ENCODE peak calls at places on chromosomes 7 and 10, in seven cellular contexts. B, X, P, Y, Q, C and U are unnamed samples.

GRCh38 chr7:96303105-96303685 is 18.7 kb downstream of the SLC25A13 start:
- DNase-seq in Y (no peak), X (no peak), Q (no peak), B (no peak), P (no peak), C (no peak), U (no peak)

GRCh38 chr7:156640257-156640948 is at the start of gene RNF32:
- DNase-seq in P (peak; percentile 97), C (peak; percentile 88), Q (peak; percentile 94), Y (peak; percentile 85), X (peak; percentile 96), B (peak; percentile 99), U (peak; percentile 87)

GRCh38 chr7:22725585-22725984 is 1.4 kb upstream of the IL6 start:
- DNase-seq in Q (no peak), X (no peak), B (peak; percentile 27), C (no peak), Y (no peak), P (no peak), U (no peak)

GRCh38 chr7:158646766-158647474 is 57.7 kb downstream of the NCAPG2 start:
- DNase-seq in Y (no peak), P (no peak), X (no peak), B (peak; percentile 61), Q (no peak), C (no peak), U (no peak)

GRCh38 chr7:2028733-2029132 is 204.0 kb downstream of the MAD1L1 start:
- DNase-seq in B (no peak), P (no peak), Q (no peak), C (no peak), Y (no peak), X (no peak), U (no peak)

GRCh38 chr7:14717711-14718304 is 184.7 kb downstream of the DGKB start:
- DNase-seq in B (no peak), X (no peak), Y (peak; percentile 75), P (no peak), C (no peak), Q (no peak), U (no peak)

GRCh38 chr10:31101123-31101522 is 69.5 kb upstream of the ZNF438 start:
- DNase-seq in Y (no peak), B (no peak), X (no peak), P (no peak), Q (no peak), C (peak; percentile 20), U (no peak)

GRCh38 chr10:65618125-65618524 is 1307.7 kb upstream of the LRRTM3 start:
- DNase-seq in Y (no peak), Q (no peak), C (no peak), B (no peak), P (no peak), X (no peak), U (no peak)

GRCh38 chr10:24168258-24169170 is 40.4 kb upstream of the KIAA1217 start:
- DNase-seq in B (no peak), Q (peak; percentile 19), X (no peak), C (no peak), P (no peak), Y (no peak), U (no peak)

GRCh38 chr10:4254101-4254994 is 469.3 kb upstream of the KLF6 start:
- DNase-seq in P (no peak), Y (no peak), C (no peak), Q (no peak), X (no peak), B (no peak), U (no peak)

GRCh38 chr7:120729300-120729699 is 128.6 kb downstream of the TSPAN12 start:
- DNase-seq in Y (no peak), Q (no peak), P (no peak), C (no peak), X (no peak), B (no peak), U (no peak)

GRCh38 chr7:88835147-88835728 is 39.7 kb upstream of the TEX47 start:
- DNase-seq in P (no peak), Q (no peak), Y (no peak), X (no peak), C (no peak), B (peak; percentile 33), U (no peak)

GRCh38 chr7:156064921-156065386 is 252.7 kb upstream of the SHH start:
- DNase-seq in B (no peak), X (no peak), C (no peak), P (no peak), Y (no peak), Q (no peak), U (no peak)

GRCh38 chr10:77834540-77834939 is 92.0 kb downstream of the DLG5 start:
- DNase-seq in C (no peak), P (no peak), X (no peak), Y (no peak), Q (no peak), B (no peak), U (no peak)

GRCh38 chr10:772227-772637 is 82.8 kb upstream of the DIP2C start:
- DNase-seq in Q (no peak), C (no peak), B (peak; percentile 42), Y (no peak), X (no peak), P (no peak), U (no peak)

GRCh38 chr7:113086431-113086888 is at the start of gene GPR85:
- DNase-seq in B (peak; percentile 89), Y (peak; percentile 34), X (peak; percentile 9), C (no peak), Q (peak; percentile 40), P (peak; percentile 4), U (no peak)

GRCh38 chr10:30869566-30869965 is 162.1 kb downstream of the ZNF438 start:
- DNase-seq in Y (no peak), Q (no peak), B (no peak), P (no peak), X (no peak), C (no peak), U (no peak)

GRCh38 chr7:3575753-3576531 is 274.9 kb downstream of the SDK1 start:
- DNase-seq in B (no peak), C (no peak), Y (no peak), P (no peak), X (no peak), Q (no peak), U (no peak)

GRCh38 chr10:122503004-122503403 is 41.7 kb downstream of the HTRA1 start:
- DNase-seq in Y (no peak), Q (no peak), B (no peak), X (no peak), P (no peak), C (no peak), U (no peak)

GRCh38 chr7:97971990-97972943 is 17.7 kb downstream of the OCM2 start:
- DNase-seq in Q (peak; percentile 77), C (peak; percentile 68), X (peak; percentile 80), Y (peak; percentile 43), B (peak; percentile 84), P (peak; percentile 75), U (peak; percentile 66)

GRCh38 chr7:121515651-121516401 is 119.7 kb upstream of the FAM3C start:
- DNase-seq in Q (no peak), Y (no peak), P (no peak), C (no peak), B (no peak), X (no peak), U (no peak)